ENCODE peak calls at places on chromosomes 11 and 22, in six cellular contexts. B is IMR-90, R is mesendoderm, W is H9, D is neuronal stem cell, C is mesenchymal stem cell. S is an unnamed sample.

GRCh38 chr11:75422248-75423231 is 10.5 kb downstream of the KLHL35 start:
- DNase-seq in B (peak), R (no peak), W (no peak), D (no peak), C (no peak), S (no peak)

GRCh38 chr11:444397-445144 is 2.8 kb upstream of the ANO9 start:
- DNase-seq in B (peak), R (no peak), W (no peak), D (no peak), C (peak), S (no peak)

GRCh38 chr11:135004495-135004894 is 592.5 kb upstream of the B3GAT1 start:
- DNase-seq in B (no peak), R (no peak), W (no peak), D (no peak), C (no peak), S (no peak)

GRCh38 chr11:86799680-86800075 is 664 bp upstream of the PRSS23 start:
- DNase-seq in B (no peak), R (peak), W (peak), D (no peak), C (peak), S (no peak)

GRCh38 chr11:15805726-15806125 is 550.6 kb downstream of the SOX6 start:
- DNase-seq in B (no peak), R (no peak), W (no peak), D (no peak), C (no peak), S (no peak)

GRCh38 chr11:72483412-72484186 is 49.3 kb upstream of the CLPB start:
- DNase-seq in B (peak), R (no peak), W (no peak), D (no peak), C (peak), S (peak)

GRCh38 chr11:41461057-41461681 is 1.7 kb upstream of the LRRC4C start:
- DNase-seq in B (no peak), R (no peak), W (no peak), D (no peak), C (peak), S (peak)

GRCh38 chr11:113634940-113635575 is 71.0 kb downstream of the TMPRSS5 start:
- DNase-seq in B (no peak), R (no peak), W (no peak), D (no peak), C (no peak), S (no peak)

GRCh38 chr11:94787798-94788197 is 19.6 kb downstream of the AMOTL1 start:
- DNase-seq in B (no peak), R (peak), W (no peak), D (no peak), C (no peak), S (no peak)

GRCh38 chr11:8806974-8807373 is 104.0 kb upstream of the AKIP1 start:
- DNase-seq in B (no peak), R (no peak), W (no peak), D (no peak), C (no peak), S (no peak)

GRCh38 chr11:6204708-6205107 is 649 bp upstream of the C11orf42 start:
- DNase-seq in B (no peak), R (no peak), W (no peak), D (no peak), C (no peak), S (peak)

GRCh38 chr11:109033627-109034340 is 368.9 kb downstream of the DDX10 start:
- DNase-seq in B (peak), R (no peak), W (no peak), D (no peak), C (no peak), S (no peak)

GRCh38 chr22:44753189-44754042 is 1.0 kb downstream of the ARHGAP8 start:
- DNase-seq in B (peak), R (peak), W (no peak), D (no peak), C (no peak), S (peak)

GRCh38 chr11:108278546-108278945 is 55.7 kb downstream of the ATM start:
- DNase-seq in B (peak), R (peak), W (peak), D (no peak), C (no peak), S (no peak)

GRCh38 chr11:44338721-44339529 is 29.0 kb upstream of the ALX4 start:
- DNase-seq in B (no peak), R (peak), W (no peak), D (no peak), C (no peak), S (no peak)

GRCh38 chr11:80162387-80162786 is 721.6 kb upstream of the TENM4 start:
- DNase-seq in B (no peak), R (no peak), W (no peak), D (no peak), C (no peak), S (no peak)

GRCh38 chr11:74646964-74647363 is 54.6 kb downstream of the POLD3 start:
- DNase-seq in B (no peak), R (peak), W (no peak), D (no peak), C (no peak), S (no peak)

GRCh38 chr11:80816966-80817365 is 1376.1 kb upstream of the TENM4 start:
- DNase-seq in B (no peak), R (no peak), W (no peak), D (no peak), C (no peak), S (no peak)

GRCh38 chr11:23590909-23591308 is 730.6 kb upstream of the CCDC179 start:
- DNase-seq in B (no peak), R (no peak), W (no peak), D (no peak), C (no peak), S (no peak)

GRCh38 chr11:65578667-65579066 is 2.8 kb downstream of the EHBP1L1 start:
- DNase-seq in B (no peak), R (no peak), W (no peak), D (no peak), C (no peak), S (no peak)

GRCh38 chr22:37546436-37547248 is 13.6 kb upstream of the CDC42EP1 start:
- DNase-seq in B (peak), R (peak), W (peak), D (no peak), C (peak), S (peak)

GRCh38 chr22:44224166-44224565 is 43.4 kb downstream of the PARVG start:
- DNase-seq in B (no peak), R (no peak), W (no peak), D (no peak), C (no peak), S (no peak)

GRCh38 chr11:41660585-41660984 is 201.1 kb upstream of the LRRC4C start:
- DNase-seq in B (no peak), R (peak), W (peak), D (no peak), C (no peak), S (no peak)

GRCh38 chr11:44403587-44404322 is 93.8 kb upstream of the ALX4 start:
- DNase-seq in B (no peak), R (no peak), W (no peak), D (no peak), C (no peak), S (no peak)

GRCh38 chr11:117410861-117411725 is 83.4 kb downstream of the CEP164 start:
- DNase-seq in B (no peak), R (peak), W (peak), D (no peak), C (no peak), S (no peak)

GRCh38 chr11:26573896-26574295 is 1.8 kb upstream of the MUC15 start:
- DNase-seq in B (no peak), R (no peak), W (no peak), D (no peak), C (no peak), S (no peak)

GRCh38 chr11:64250875-64251721 is at the start of gene PLCB3:
- DNase-seq in B (no peak), R (peak), W (peak), D (peak), C (peak), S (no peak)

GRCh38 chr11:46827995-46828394 is 18.1 kb downstream of the CKAP5 start:
- DNase-seq in B (peak), R (no peak), W (no peak), D (no peak), C (no peak), S (no peak)

GRCh38 chr22:27223317-27224177 is 566.2 kb downstream of the MIAT start:
- DNase-seq in B (peak), R (peak), W (no peak), D (no peak), C (peak), S (peak)

GRCh38 chr11:69814411-69814810 is 4.8 kb downstream of the FGF3 start:
- DNase-seq in B (no peak), R (no peak), W (no peak), D (no peak), C (no peak), S (no peak)

GRCh38 chr22:42797021-42797420 is 60.1 kb downstream of the ARFGAP3 start:
- DNase-seq in B (peak), R (no peak), W (no peak), D (no peak), C (no peak), S (no peak)

GRCh38 chr11:63014408-63015055 is 1.1 kb downstream of the SLC22A8 start:
- DNase-seq in B (no peak), R (no peak), W (no peak), D (no peak), C (no peak), S (no peak)

GRCh38 chr11:63017306-63017974 is 1.8 kb upstream of the SLC22A8 start:
- DNase-seq in B (no peak), R (peak), W (no peak), D (no peak), C (no peak), S (no peak)

GRCh38 chr11:63012450-63013238 is 3.0 kb downstream of the SLC22A8 start:
- DNase-seq in B (no peak), R (no peak), W (no peak), D (no peak), C (no peak), S (no peak)

GRCh38 chr11:63019506-63019905 is 3.9 kb upstream of the SLC22A8 start:
- DNase-seq in B (no peak), R (peak), W (no peak), D (no peak), C (no peak), S (no peak)

DNA sequence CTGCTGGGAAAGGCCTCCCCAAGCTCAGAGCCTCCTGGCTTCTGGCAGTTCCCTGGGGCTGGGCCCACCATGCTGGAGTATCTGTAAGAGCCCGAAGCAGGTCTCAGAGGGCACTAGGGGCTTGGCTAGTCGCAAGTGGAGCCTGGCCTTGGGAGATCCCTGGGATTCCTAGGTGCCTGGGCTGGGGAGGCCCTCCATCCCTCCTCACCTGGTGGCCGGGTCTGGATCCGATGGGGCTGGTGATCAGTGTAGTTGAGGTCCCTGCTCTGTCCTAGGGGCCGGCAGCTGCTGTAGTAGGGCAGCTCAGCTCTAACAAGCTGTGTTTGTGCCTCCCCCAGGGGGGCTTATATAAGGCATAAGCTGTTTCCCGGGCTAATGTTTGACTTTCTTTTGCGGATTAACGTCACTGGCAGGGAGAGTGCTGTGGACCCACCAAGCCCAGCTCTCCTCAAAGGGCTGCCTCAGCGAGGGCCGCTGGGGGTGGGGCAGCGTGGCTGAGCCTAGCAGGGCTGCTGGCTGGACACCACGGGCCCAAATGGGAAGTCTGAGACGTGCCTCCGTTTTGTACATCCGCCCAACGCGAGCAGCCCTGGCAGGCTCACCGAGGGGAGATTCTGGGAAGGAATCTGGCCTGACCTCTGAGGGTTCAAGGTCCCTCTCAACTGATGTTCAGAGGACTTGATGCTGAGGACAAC is at the start of gene SLC22A8:
- DNase-seq in B (no peak), R (peak), W (peak), D (peak), C (no peak), S (no peak)
- H2AK5ac ChIP-seq in B (no peak), R (no peak), W (no peak), D (peak), C (no peak), S (no peak)

DNA sequence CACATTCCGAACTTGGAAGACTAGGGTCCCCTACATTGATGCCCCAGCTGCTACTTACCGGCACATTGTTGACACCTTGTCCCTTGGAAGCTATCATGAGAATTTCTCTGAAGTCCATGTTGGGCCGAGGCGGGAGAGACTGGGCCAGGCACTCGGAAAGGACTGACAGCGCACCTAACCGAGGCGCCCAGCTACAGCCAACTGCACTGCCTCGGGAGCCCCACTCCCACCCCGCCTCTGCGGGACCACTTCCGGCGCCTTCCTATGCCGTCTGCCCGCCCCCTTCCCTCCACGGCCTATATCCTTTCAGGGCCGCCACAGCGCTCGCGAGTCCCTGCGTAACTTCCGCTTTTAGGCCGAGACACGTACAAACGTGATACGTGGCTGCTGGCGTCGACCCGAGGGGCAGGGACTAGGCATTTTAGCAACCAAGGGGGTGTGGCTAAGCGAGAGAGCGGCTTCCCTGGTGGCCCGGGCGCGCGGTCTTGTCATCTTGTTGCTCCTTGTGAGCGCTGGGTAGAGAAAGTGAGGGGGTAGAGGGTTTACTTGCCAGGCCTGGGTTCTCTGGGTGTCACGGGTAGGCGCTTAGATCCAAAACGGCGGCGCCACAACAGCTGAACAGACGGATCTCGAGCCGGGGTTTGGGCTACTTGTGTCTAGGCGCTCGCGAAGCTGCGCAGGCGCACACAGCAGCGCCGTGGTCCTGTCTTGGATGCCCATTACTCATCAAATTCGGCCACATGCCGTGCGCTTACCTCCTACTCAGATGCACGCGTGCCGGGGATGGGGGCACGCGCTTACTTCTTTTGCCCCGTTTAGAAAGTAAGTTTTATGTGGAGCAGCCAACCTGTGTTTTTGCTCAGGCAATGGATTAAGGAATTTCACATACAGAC is at the start of gene SPTY2D1:
- DNase-seq in B (peak), R (peak), W (peak), D (peak), C (peak), S (peak)
- H3K23ac ChIP-seq in B (peak), R (no peak), W (no peak), D (peak), C (no peak), S (no peak)

DNA sequence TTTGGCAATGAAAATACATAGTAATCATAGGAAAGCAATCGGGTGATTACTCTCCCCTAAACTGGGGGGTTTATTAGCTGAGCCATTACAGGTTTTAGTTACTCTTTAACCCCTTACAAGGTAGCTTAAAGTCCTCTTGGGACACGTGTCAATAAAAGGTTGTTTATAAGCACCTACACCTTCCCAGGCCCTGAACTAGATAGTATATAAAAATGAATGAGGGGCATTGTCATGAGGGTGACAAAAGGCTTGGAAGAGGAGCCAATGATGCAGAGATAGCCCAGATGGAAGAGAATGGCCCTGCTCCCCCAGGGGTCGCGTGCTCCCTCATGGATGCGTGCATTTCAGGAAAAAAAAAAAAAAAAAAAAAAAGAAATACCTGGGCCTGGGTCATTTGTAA is 276.9 kb downstream of the TBC1D22A start:
- DNase-seq in B (no peak), R (no peak), W (no peak), D (no peak), C (no peak), S (no peak)
- H2AK5ac ChIP-seq in B (no peak), R (no peak), W (no peak), D (no peak), C (no peak), S (no peak)

DNA sequence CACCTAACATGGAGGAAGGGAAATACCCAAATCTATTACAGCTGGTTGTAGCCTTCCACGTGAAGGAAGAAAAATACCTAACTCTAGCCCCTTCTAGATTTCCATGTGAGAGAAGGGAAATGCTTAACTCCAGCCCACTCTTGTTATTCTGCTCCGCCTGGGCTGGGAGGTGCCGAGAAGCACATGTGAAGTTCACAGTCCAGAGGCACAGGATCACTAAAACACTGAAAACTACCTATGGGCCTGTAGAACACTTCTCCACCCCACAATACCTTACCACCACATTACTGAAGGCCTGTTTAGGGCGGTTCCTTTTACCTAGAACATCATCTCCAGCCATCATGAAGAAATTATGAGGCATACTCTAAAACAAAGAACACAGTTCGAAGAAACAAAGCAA is 31.2 kb upstream of the TEAD1 start:
- DNase-seq in B (no peak), R (no peak), W (no peak), D (no peak), C (no peak), S (no peak)
- H3K23ac ChIP-seq in B (no peak), R (no peak), W (no peak), D (no peak), C (no peak), S (no peak)

DNA sequence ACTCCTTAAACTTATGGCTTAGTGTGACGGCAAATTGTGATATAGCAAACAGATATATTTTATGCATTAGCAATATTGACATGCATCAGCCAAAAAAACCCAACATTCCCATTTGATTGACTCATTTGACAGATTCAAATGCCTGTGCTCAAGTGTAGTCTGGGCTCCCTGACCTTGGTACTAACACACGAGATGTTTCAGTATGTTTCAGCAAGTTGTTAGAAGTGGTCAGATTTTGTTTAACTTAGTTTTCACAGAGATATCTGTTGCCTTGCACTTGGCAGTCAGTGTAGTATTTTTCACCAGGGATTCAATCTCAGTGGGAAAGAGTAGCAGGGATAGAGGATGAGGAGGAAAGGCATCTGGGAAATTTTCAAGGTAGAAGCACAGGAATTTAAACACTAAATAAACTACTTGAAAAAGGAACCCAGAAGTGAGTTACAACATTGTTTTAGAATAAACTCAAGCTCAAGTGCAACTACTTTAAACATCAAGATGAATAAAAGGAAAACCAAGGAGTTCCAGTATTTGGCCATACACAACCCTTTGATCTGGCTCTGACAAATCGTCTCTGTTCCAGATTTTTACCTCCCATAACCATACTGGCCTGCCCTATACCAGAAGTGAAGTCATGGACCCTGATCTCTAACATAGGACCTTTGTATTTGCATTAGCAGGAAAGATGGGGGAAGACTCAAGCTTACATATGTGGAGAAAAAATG is 56.5 kb upstream of the BLID start:
- DNase-seq in B (peak), R (no peak), W (no peak), D (no peak), C (peak), S (no peak)
- H2AK5ac ChIP-seq in B (peak), R (no peak), W (no peak), D (no peak), C (peak), S (no peak)

DNA sequence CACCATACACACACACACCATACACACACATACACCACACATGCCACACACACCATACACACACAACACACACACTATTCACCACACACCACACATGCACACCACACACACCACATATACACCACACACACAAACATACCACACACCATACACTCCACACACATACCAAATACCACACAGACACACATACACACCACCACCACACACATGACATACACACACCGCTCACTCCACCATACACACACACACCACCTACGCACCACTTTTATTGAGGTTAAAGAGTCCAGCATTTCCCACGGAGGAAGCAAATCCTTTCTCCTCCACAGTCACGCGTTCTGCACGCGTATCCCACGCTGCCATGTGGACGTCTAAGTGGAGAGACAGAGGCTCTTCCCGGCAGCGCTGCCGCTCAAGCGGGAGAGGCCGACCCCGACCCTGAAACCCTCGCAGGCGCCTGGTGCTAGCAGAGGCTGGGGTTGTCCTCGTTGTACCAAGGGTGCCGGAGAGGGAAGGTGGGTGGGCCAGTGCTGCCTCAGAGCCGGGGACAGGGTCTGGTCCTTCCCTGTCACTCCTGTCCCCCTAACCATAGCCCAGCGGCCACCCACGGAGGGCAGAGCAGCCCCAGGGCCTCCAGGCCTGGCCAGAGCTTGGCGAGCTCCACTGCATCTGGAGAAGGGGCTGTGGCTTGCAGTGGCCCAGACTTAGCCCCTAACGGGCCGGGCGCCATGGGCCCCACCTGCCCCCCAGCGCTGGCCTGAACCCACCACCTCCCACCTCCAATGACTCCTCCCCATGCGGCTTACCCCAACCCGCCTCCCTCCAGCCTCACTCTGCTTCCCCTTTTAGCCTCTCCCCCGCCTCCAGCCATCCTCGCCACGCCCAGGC is 1495.0 kb downstream of the BRD1 start:
- DNase-seq in B (no peak), R (no peak), W (no peak), D (no peak), C (no peak), S (no peak)
- H3K23ac ChIP-seq in B (no peak), R (no peak), W (no peak), D (peak), C (no peak), S (no peak)

S was measured in trophoblast cell.